ENCODE peak calls at places on chromosomes 16 and 17, in four cellular contexts. J, B, O and N are unnamed samples.

GRCh38 chr17:32998893-32999240 is 7.2 kb downstream of the SPACA3 start:
- DNase-seq in O (no peak), B (no peak), J (peak; percentile 60), N (no peak)

GRCh38 chr17:50314456-50315011 is 31.4 kb upstream of the XYLT2 start:
- DNase-seq in J (no peak), O (no peak), B (no peak), N (peak; percentile 29)

GRCh38 chr17:16940116-16940881 is 31.6 kb downstream of the TNFRSF13B start:
- DNase-seq in J (no peak), O (no peak), B (no peak), N (peak; percentile 71)

GRCh38 chr17:39627717-39628516 is 1.2 kb downstream of the PPP1R1B start:
- DNase-seq in J (no peak), O (no peak), B (no peak), N (no peak)

GRCh38 chr16:1195393-1195666 is 29.7 kb downstream of the TPSG1 start:
- DNase-seq in O (no peak), B (no peak), J (no peak), N (no peak)

GRCh38 chr17:59846391-59847165 is 46.2 kb downstream of the TUBD1 start:
- DNase-seq in J (peak; percentile 94), B (peak; percentile 56), O (no peak), N (no peak)

GRCh38 chr17:33113281-33114010 is 121.8 kb downstream of the SPACA3 start:
- DNase-seq in B (no peak), J (peak; percentile 2), O (no peak), N (no peak)

GRCh38 chr16:56233795-56234566 is 42.7 kb downstream of the GNAO1 start:
- DNase-seq in B (no peak), J (no peak), O (no peak), N (no peak)

GRCh38 chr17:73283841-73284282 is 22.2 kb upstream of the CPSF4L start:
- DNase-seq in B (no peak), O (no peak), J (no peak), N (no peak)

GRCh38 chr17:38918129-38918913 is 7.1 kb upstream of the LASP1NB start:
- DNase-seq in J (no peak), O (no peak), B (no peak), N (no peak)

GRCh38 chr17:58246104-58246740 is 7.8 kb downstream of the LPO start:
- DNase-seq in J (no peak), O (no peak), B (no peak), N (no peak)

GRCh38 chr17:16491703-16492612 is at the start of gene LRRC75A:
- DNase-seq in J (peak; percentile 16), B (peak; percentile 21), O (peak; percentile 75), N (peak; percentile 88)

GRCh38 chr16:48318630-48319029 is 66.6 kb downstream of the SIAH1 start:
- DNase-seq in B (no peak), J (peak; percentile 54), O (no peak), N (no peak)

GRCh38 chr16:58152246-58152868 is 23.2 kb upstream of the CFAP20 start:
- DNase-seq in J (no peak), O (no peak), B (no peak), N (no peak)

GRCh38 chr16:80507538-80507937 is 33.3 kb upstream of the DYNLRB2 start:
- DNase-seq in J (no peak), O (no peak), B (no peak), N (no peak)

GRCh38 chr16:53913920-53914319 is 210.0 kb downstream of the FTO start:
- DNase-seq in O (no peak), J (no peak), B (no peak), N (no peak)

GRCh38 chr17:66835476-66835875 is 559 bp downstream of the CACNG5 start:
- DNase-seq in B (no peak), J (no peak), O (no peak), N (no peak)

GRCh38 chr17:47708864-47709541 is 15.0 kb downstream of the TBKBP1 start:
- DNase-seq in J (peak; percentile 31), O (peak; percentile 71), B (no peak), N (peak; percentile 72)

GRCh38 chr17:72432143-72432604 is 311.4 kb downstream of the SOX9 start:
- DNase-seq in O (no peak), B (no peak), J (peak; percentile 53), N (no peak)

GRCh38 chr16:76946879-76947278 is 244.1 kb upstream of the MON1B start:
- DNase-seq in O (no peak), B (peak; percentile 18), J (peak; percentile 79), N (no peak)

GRCh38 chr16:968620-969019 is 2.2 kb downstream of the LMF1 start:
- DNase-seq in O (no peak), B (no peak), J (no peak), N (no peak)

GRCh38 chr16:49482690-49483089 is 109.1 kb downstream of the C16orf78 start:
- DNase-seq in O (no peak), J (no peak), B (no peak), N (peak; percentile 51)

GRCh38 chr16:27244363-27244755 is 24.2 kb downstream of the NSMCE1 start:
- DNase-seq in J (no peak), O (no peak), B (no peak), N (no peak)

GRCh38 chr16:57048095-57048494 is 44.3 kb upstream of the CPNE2 start:
- DNase-seq in O (no peak), J (no peak), B (no peak), N (no peak)

GRCh38 chr16:26787924-26788323 is 278.8 kb upstream of the C16orf82 start:
- DNase-seq in J (no peak), O (no peak), B (no peak), N (no peak)

GRCh38 chr16:83318390-83318789 is 489.4 kb upstream of the HSBP1 start:
- DNase-seq in O (no peak), B (no peak), J (no peak), N (no peak)

GRCh38 chr17:57911834-57912673 is 43.2 kb downstream of the CUEDC1 start:
- DNase-seq in O (peak; percentile 93), B (peak; percentile 96), J (no peak), N (no peak)

GRCh38 chr16:2884041-2884451 is 1.0 kb downstream of the FLYWCH2 start:
- DNase-seq in J (no peak), O (no peak), B (no peak), N (peak; percentile 47)

GRCh38 chr17:50627782-50628601 is 6.7 kb upstream of the ABCC3 start:
- DNase-seq in O (no peak), B (no peak), J (no peak), N (no peak)

GRCh38 chr17:3957735-3958134 is 6.5 kb downstream of the ATP2A3 start:
- DNase-seq in B (no peak), O (no peak), J (no peak), N (no peak)

GRCh38 chr17:48326311-48326710 is 103.7 kb downstream of the SKAP1 start:
- DNase-seq in B (no peak), O (no peak), J (no peak), N (no peak)

GRCh38 chr16:79349803-79350202 is 250.7 kb downstream of the MAF start:
- DNase-seq in J (no peak), B (no peak), O (no peak), N (no peak)

GRCh38 chr16:606656-607307 is 16.9 kb downstream of the RAB40C start:
- DNase-seq in B (no peak), J (no peak), O (no peak), N (no peak)

GRCh38 chr16:56451753-56452689 is 667 bp downstream of the OGFOD1 start:
- DNase-seq in J (peak; percentile 31), B (peak; percentile 14), O (no peak), N (no peak)

GRCh38 chr16:50671644-50672260 is 9.4 kb downstream of the SNX20 start:
- DNase-seq in O (no peak), B (no peak), J (peak; percentile 16), N (peak; percentile 25)

GRCh38 chr17:71899317-71899716 is 221.5 kb upstream of the SOX9 start:
- DNase-seq in O (no peak), B (no peak), J (peak; percentile 59), N (no peak)

GRCh38 chr17:81708739-81709185 is 3.3 kb upstream of the SLC25A10 start:
- DNase-seq in B (no peak), J (no peak), O (no peak), N (peak; percentile 76)

GRCh38 chr17:81713004-81713555 is 996 bp downstream of the SLC25A10 start:
- DNase-seq in B (no peak), J (no peak), O (no peak), N (peak; percentile 80)

GRCh38 chr17:81712468-81713003 is 452 bp downstream of the SLC25A10 start:
- DNase-seq in O (no peak), B (peak; percentile 27), J (no peak), N (no peak)

GRCh38 chr17:81711814-81712467 is at the start of gene SLC25A10:
- DNase-seq in J (peak; percentile 64), O (peak; percentile 86), B (peak; percentile 49), N (peak; percentile 92)

GRCh38 chr17:81710514-81711308 is 1.4 kb upstream of the SLC25A10 start:
- DNase-seq in J (no peak), B (no peak), O (no peak), N (peak; percentile 81)
- TF ChIP-seq POLR2A in J (no peak), B (no peak), O (no peak), N (no peak)

GRCh38 chr17:67993153-67993997 is 2.9 kb downstream of the C17orf58 start:
- DNase-seq in J (peak; percentile 84), O (peak; percentile 93), B (peak; percentile 76), N (peak; percentile 95)
- TF ChIP-seq POLR2A in J (peak; percentile 26), O (no peak), B (peak; percentile 50), N (no peak)

GRCh38 chr17:44400226-44400847 is 10.9 kb upstream of the ITGA2B start:
- DNase-seq in B (no peak), J (peak; percentile 41), O (no peak), N (no peak)

GRCh38 chr17:44396946-44397345 is 7.5 kb upstream of the ITGA2B start:
- DNase-seq in J (no peak), B (no peak), O (no peak), N (no peak)

GRCh38 chr17:44394833-44395232 is 5.4 kb upstream of the ITGA2B start:
- DNase-seq in B (no peak), J (no peak), O (no peak), N (no peak)

GRCh38 chr17:44398692-44399691 is 9.5 kb upstream of the ITGA2B start:
- DNase-seq in J (peak; percentile 3), B (no peak), O (no peak), N (no peak)

GRCh38 chr17:44397479-44398440 is 8.3 kb upstream of the ITGA2B start:
- DNase-seq in B (no peak), J (no peak), O (no peak), N (no peak)
- TF ChIP-seq POLR2A in B (no peak), J (no peak), O (no peak), N (no peak)

DNA sequence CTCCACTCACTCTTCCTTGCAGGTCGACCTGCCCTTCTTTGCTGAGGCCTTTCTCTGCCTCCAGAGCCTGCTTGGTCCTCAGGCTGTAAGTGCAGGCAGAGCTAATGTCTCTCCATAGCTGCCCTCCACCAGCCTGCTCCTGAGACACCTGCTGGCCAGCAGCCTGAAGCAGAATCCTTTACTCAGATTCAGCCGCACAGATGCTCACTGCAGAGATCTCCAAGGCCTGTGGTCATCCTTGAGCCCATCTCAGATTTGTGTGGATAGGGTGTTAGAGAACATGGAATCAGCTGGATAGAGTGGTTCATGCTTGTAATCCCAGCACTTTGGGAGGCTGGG is 11.5 kb downstream of the DEXI start:
- DNase-seq in O (no peak), J (no peak), B (no peak), N (no peak)
- TF ChIP-seq POLR2A in O (no peak), J (no peak), B (no peak), N (no peak)